ENCODE peak calls at places on chromosomes 1 and 21, in five cellular contexts. I, M, R, Z and Y are unnamed samples.

GRCh38 chr1:176754663-176755062 is 291.7 kb downstream of the PAPPA2 start:
- DNase-seq in I (no peak), M (no peak), R (no peak), Z (no peak), Y (no peak)

GRCh38 chr1:15186846-15187151 is 33.3 kb downstream of the TMEM51 start:
- DNase-seq in I (no peak), M (no peak), R (no peak), Z (no peak), Y (no peak)

GRCh38 chr1:227789042-227789880 is 26.2 kb upstream of the PRSS38 start:
- DNase-seq in I (no peak), M (no peak), R (no peak), Z (no peak), Y (peak)

GRCh38 chr1:61441723-61442262 is 283.1 kb downstream of the TM2D1 start:
- DNase-seq in I (no peak), M (peak), R (no peak), Z (no peak), Y (no peak)

GRCh38 chr1:42439940-42440339 is 15.9 kb downstream of the ZMYND12 start:
- DNase-seq in I (no peak), M (no peak), R (peak), Z (no peak), Y (no peak)

GRCh38 chr1:228090613-228091081 is 8.1 kb downstream of the ARF1 start:
- DNase-seq in I (peak), M (no peak), R (no peak), Z (peak), Y (peak)

GRCh38 chr1:198287916-198288315 is 131.1 kb downstream of the NEK7 start:
- DNase-seq in I (no peak), M (no peak), R (no peak), Z (no peak), Y (no peak)

GRCh38 chr1:63775418-63776127 is 1.8 kb downstream of the ROR1 start:
- DNase-seq in I (no peak), M (no peak), R (no peak), Z (peak), Y (no peak)

GRCh38 chr1:56709995-56710394 is 64.9 kb downstream of the PRKAA2 start:
- DNase-seq in I (no peak), M (no peak), R (no peak), Z (no peak), Y (no peak)

GRCh38 chr1:40625076-40625475 is 40.4 kb downstream of the RIMS3 start:
- DNase-seq in I (no peak), M (peak), R (no peak), Z (peak), Y (no peak)

GRCh38 chr1:91835087-91835521 is 50.8 kb downstream of the TGFBR3 start:
- DNase-seq in I (no peak), M (no peak), R (no peak), Z (no peak), Y (no peak)

GRCh38 chr1:235908742-235909520 is 42.2 kb upstream of the LYST start:
- DNase-seq in I (no peak), M (no peak), R (peak), Z (no peak), Y (no peak)

GRCh38 chr1:202710070-202711025 is at the start of gene SYT2:
- DNase-seq in I (peak), M (no peak), R (no peak), Z (peak), Y (peak)

GRCh38 chr1:227370463-227371254 is 52.4 kb upstream of the CDC42BPA start:
- DNase-seq in I (no peak), M (no peak), R (no peak), Z (no peak), Y (no peak)

GRCh38 chr1:18481190-18481920 is 625 bp downstream of the KLHDC7A start:
- DNase-seq in I (no peak), M (no peak), R (no peak), Z (peak), Y (peak)

GRCh38 chr1:92480200-92480812 is 6.4 kb downstream of the GFI1 start:
- DNase-seq in I (no peak), M (peak), R (no peak), Z (no peak), Y (peak)

GRCh38 chr1:230572121-230573083 is 69.9 kb upstream of the COG2 start:
- DNase-seq in I (no peak), M (no peak), R (no peak), Z (peak), Y (no peak)

DNA sequence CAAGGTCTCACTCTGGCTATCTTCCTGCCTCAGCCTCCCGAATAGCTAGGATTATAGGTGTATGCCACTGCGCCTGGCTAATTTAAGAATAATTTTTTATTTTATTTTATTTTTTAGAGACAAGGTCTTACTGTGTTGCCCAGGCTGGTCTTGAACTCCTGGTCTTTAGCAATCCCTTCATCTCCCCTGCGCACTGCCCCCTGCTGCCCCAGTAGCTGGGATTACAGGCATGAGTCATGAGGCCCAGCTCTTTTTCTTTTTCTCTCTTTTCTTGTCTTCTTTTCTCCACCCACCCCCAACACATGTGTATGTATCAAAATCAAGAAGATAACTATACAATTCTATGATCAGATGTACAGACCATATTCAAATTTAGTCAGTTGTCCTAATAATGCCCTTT is 87.2 kb downstream of the PEX14 start:
- DNase-seq in I (no peak), M (no peak), R (no peak), Z (no peak), Y (no peak)
- TF ChIP-seq POLR2A in I (no peak), M (no peak), R (no peak), Z (no peak), Y (no peak)

DNA sequence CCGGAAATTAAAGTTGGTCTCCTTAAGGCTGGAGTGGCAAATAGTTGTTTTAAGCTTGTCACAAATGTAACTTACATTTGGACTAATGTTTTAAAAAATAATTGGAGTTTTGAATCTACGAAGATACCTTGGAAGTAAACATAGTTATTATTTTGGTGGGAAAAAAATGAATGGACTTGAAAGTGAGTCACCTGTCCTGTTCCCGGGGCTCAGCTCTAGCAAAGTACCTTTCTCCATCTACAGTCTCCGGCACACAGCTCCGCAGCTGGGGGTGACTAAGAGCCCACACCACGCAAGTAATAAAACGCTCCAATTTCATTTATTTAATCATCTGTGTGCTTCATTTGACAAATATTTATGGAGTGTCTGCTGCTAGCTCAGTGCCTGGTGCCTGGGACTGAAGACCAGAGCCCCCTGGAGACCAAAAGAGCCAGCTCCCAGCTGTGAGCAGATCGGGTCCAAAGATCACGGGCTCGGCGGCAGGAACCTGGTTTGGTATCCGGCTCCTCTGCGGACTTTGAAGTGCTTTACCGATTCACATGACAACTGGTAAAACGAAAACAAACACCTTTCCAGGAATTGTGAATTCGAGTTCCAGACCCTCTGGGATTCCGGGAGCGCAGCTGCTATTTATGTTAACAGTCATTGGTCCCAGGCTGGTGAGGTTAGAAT is 1.7 kb upstream of the RIPK4 start:
- DNase-seq in I (peak), M (no peak), R (peak), Z (peak), Y (no peak)
- TF ChIP-seq POLR2A in I (no peak), M (no peak), R (no peak), Z (no peak), Y (no peak)

GRCh38 chr1:151510020-151510405 is 1.2 kb upstream of the CGN start:
- DNase-seq in I (peak), M (no peak), R (no peak), Z (no peak), Y (no peak)

GRCh38 chr1:151512326-151512725 is 1.1 kb downstream of the CGN start:
- DNase-seq in I (peak), M (no peak), R (no peak), Z (no peak), Y (no peak)

GRCh38 chr1:151510614-151510956 is 602 bp upstream of the CGN start:
- DNase-seq in I (no peak), M (no peak), R (no peak), Z (no peak), Y (no peak)

GRCh38 chr1:151511636-151512215 is 539 bp downstream of the CGN start:
- DNase-seq in I (peak), M (no peak), R (peak), Z (peak), Y (no peak)

DNA sequence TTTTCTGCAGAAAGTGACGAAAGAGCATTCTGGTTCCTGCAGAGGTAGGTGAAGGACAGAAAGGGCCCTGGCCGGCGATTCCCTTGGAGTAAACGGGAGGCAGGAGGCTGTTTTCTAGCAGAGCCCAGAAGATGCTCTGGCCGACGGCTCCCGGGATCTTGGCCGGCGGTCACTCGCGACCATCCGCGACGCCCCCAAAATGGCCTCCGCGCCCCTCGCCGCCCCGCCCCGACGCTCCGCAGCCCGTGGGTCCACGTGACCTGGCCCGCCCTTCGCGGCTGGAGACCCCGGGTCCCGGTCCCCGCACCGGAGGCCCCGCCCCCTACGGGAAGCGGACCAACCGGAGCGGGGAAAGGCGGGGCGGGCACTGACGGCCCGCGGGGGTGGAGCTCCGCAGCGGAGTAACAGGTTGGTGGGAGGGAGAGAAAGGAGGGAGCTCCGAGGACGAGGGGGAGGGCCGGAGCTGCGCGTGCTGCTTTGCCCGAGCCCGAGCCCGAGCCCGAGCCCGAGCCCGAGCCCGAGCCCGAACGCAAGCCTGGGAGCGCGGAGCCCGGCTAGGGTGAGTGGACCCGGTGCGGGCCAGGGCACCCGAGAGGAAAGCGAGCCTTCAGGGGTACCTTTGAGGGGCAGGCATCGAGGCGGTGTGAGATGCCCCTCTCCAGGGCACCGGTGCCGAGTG is at the start of gene CGN:
- DNase-seq in I (peak), M (peak), R (peak), Z (peak), Y (peak)
- TF ChIP-seq POLR2A in I (peak), M (no peak), R (no peak), Z (no peak), Y (no peak)

GRCh38 chr1:220690140-220691038 is at the start of gene C1orf115:
- DNase-seq in I (peak), M (peak), R (peak), Z (peak), Y (peak)
- TF ChIP-seq POLR2A in I (no peak), M (peak), R (no peak), Z (no peak), Y (no peak)

DNA sequence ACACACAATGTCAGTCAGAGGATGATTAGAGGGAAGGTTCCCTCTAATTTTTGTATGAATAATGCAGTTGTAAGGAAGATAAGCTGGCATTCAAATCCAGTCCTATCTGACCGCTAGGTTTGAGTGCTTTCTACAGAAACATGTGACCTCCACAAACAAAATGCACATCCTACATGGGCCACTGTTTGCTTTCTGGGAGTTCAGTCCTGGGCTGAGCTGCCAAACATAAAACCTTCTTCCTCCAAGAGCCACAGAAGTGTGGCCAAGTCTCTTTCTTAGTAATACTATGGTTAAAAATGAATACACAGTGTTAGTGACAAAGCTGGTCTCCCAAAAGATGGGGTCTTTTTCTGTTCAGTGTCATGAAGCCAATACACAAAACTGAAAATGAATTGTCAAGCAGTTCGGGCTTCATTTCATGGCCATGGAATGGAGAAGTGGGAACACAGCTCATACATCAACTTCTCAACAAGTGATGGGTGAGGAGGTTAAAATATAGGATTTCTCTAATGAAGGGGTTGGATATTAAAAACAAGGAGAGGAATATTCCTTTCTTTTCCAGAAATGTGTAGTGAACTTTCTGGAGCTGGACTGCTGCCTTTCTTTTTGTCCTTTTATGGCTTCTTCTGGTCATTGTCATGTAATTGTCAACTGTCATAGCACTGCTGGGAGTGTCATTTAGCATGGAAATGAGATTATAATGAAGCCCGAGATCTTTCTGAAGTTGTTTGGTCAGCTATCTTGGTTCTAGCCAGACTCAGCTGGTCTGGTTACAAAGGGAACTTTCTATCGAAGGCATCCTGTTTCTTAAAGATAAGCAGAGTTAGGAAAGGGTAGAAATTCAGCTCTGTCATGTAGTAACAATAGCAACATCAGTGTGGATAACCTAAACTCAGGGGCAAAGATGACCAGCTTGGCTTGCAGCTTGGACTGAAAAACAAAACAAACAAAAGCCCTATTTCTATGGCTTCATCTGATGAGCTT is 135.1 kb downstream of the CHD1L start:
- DNase-seq in I (no peak), M (no peak), R (no peak), Z (no peak), Y (no peak)
- TF ChIP-seq POLR2A in I (no peak), M (no peak), R (no peak), Z (no peak), Y (no peak)

DNA sequence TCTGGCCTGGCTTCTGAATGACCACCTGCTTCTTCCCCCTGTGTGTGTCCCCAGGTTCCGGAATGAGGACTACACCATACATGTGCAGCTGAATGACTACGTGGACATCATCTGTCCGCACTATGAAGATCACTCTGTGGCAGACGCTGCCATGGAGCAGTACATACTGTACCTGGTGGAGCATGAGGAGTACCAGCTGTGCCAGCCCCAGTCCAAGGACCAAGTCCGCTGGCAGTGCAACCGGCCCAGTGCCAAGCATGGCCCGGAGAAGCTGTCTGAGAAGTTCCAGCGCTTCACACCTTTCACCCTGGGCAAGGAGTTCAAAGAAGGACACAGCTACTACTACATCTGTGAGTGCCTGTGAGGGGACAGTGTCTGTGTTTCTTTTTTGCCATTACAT is 3.6 kb downstream of the EFNA1 start:
- DNase-seq in I (peak), M (peak), R (no peak), Z (peak), Y (no peak)
- TF ChIP-seq POLR2A in I (no peak), M (no peak), R (no peak), Z (no peak), Y (no peak)

GRCh38 chr1:169918927-169919326 is 25.2 kb upstream of the SCYL3 start:
- DNase-seq in I (no peak), M (no peak), R (no peak), Z (no peak), Y (no peak)

GRCh38 chr1:169921080-169921479 is 27.4 kb upstream of the SCYL3 start:
- DNase-seq in I (no peak), M (no peak), R (no peak), Z (no peak), Y (no peak)

GRCh38 chr1:169909499-169909898 is 15.8 kb upstream of the SCYL3 start:
- DNase-seq in I (no peak), M (no peak), R (no peak), Z (no peak), Y (no peak)

GRCh38 chr1:169914534-169914933 is 20.8 kb upstream of the SCYL3 start:
- DNase-seq in I (no peak), M (no peak), R (no peak), Z (no peak), Y (no peak)

GRCh38 chr1:169915150-169915549 is 21.5 kb upstream of the SCYL3 start:
- DNase-seq in I (no peak), M (no peak), R (no peak), Z (no peak), Y (no peak)
- TF ChIP-seq POLR2A in I (no peak), M (no peak), R (no peak), Z (no peak), Y (no peak)

GRCh38 chr1:1144122-1144842 is 28.4 kb upstream of the C1orf159 start:
- DNase-seq in I (no peak), M (no peak), R (no peak), Z (peak), Y (peak)
- TF ChIP-seq POLR2A in I (no peak), M (no peak), R (no peak), Z (no peak), Y (no peak)